ENCODE peak calls at places on chromosomes 3 and 15, in four cellular contexts. A, Z, T and F are unnamed samples.
A peak's percentile ranks its signal among the peaks of the same experiment; 100 is the strongest.

GRCh38 chr3:126888186-126888760 is 94.6 kb upstream of the PLXNA1 start:
- DNase-seq in A (no peak), T (no peak), Z (peak; percentile 26), F (no peak)

GRCh38 chr3:188236241-188236640 is 82.3 kb downstream of the LPP start:
- DNase-seq in T (no peak), Z (no peak), A (no peak), F (no peak)

GRCh38 chr3:142929109-142929508 is 34.4 kb downstream of the PAQR9 start:
- DNase-seq in T (peak; percentile 40), Z (no peak), A (peak; percentile 55), F (no peak)

GRCh38 chr3:56101576-56101975 is 366.7 kb downstream of the ERC2 start:
- DNase-seq in A (no peak), T (no peak), Z (no peak), F (no peak)

GRCh38 chr15:39646425-39646824 is 65.5 kb downstream of the THBS1 start:
- DNase-seq in A (no peak), T (no peak), Z (no peak), F (no peak)

GRCh38 chr3:4830586-4830914 is 148.7 kb upstream of the BHLHE40 start:
- DNase-seq in A (no peak), Z (no peak), T (no peak), F (no peak)

GRCh38 chr3:174483254-174483653 is 375.9 kb upstream of the NAALADL2 start:
- DNase-seq in Z (no peak), A (no peak), T (no peak), F (no peak)

GRCh38 chr3:89889386-89889785 is 782.0 kb downstream of the EPHA3 start:
- DNase-seq in A (no peak), Z (no peak), T (no peak), F (no peak)

GRCh38 chr3:41853495-41853894 is 108.4 kb downstream of the ULK4 start:
- DNase-seq in A (no peak), Z (no peak), T (no peak), F (no peak)

GRCh38 chr3:193851941-193852674 is 259.1 kb downstream of the OPA1 start:
- DNase-seq in T (peak; percentile 79), A (no peak), Z (no peak), F (no peak)

GRCh38 chr3:46097691-46098241 is 70.5 kb upstream of the XCR1 start:
- DNase-seq in T (no peak), A (no peak), Z (no peak), F (peak; percentile 82)

GRCh38 chr15:48859426-48859825 is 18.5 kb upstream of the EID1 start:
- DNase-seq in A (no peak), Z (no peak), T (no peak), F (no peak)

GRCh38 chr3:194879126-194879887 is 193.6 kb downstream of the FAM43A start:
- DNase-seq in A (no peak), Z (no peak), T (no peak), F (no peak)

GRCh38 chr3:122938756-122939425 is 88.7 kb downstream of the SEMA5B start:
- DNase-seq in Z (no peak), A (no peak), T (no peak), F (no peak)

GRCh38 chr3:23128655-23129054 is 74.5 kb upstream of the UBE2E2 start:
- DNase-seq in A (no peak), T (no peak), Z (no peak), F (no peak)

GRCh38 chr15:33612721-33613304 is 302.0 kb downstream of the RYR3 start:
- DNase-seq in A (no peak), T (no peak), Z (no peak), F (peak; percentile 13)

GRCh38 chr15:25688166-25688565 is 175.0 kb downstream of the ATP10A start:
- DNase-seq in Z (peak; percentile 39), A (no peak), T (no peak), F (no peak)

GRCh38 chr3:112384769-112385168 is 51.8 kb downstream of the CD200 start:
- DNase-seq in A (no peak), T (no peak), Z (no peak), F (no peak)

GRCh38 chr3:142007710-142008399 is 131.4 kb downstream of the ATP1B3 start:
- DNase-seq in T (no peak), Z (no peak), A (peak; percentile 77), F (no peak)

GRCh38 chr3:127730171-127730570 is 57.4 kb downstream of the ABTB1 start:
- DNase-seq in T (no peak), Z (no peak), A (no peak), F (no peak)

GRCh38 chr3:69926385-69926784 is 73.1 kb upstream of the SAMMSON start:
- DNase-seq in A (no peak), T (no peak), Z (no peak), F (no peak)

GRCh38 chr15:66698318-66698961 is 3.6 kb upstream of the SMAD6 start:
- DNase-seq in Z (no peak), A (peak; percentile 93), T (peak; percentile 67), F (no peak)

GRCh38 chr3:127701281-127701792 is 28.6 kb downstream of the ABTB1 start:
- DNase-seq in T (no peak), A (no peak), Z (peak; percentile 53), F (no peak)

GRCh38 chr3:189225431-189225830 is 53.7 kb downstream of the TPRG1 start:
- DNase-seq in Z (no peak), T (no peak), A (no peak), F (no peak)

GRCh38 chr3:24355806-24356205 is 138.8 kb downstream of the THRB start:
- DNase-seq in T (no peak), A (no peak), Z (no peak), F (no peak)

GRCh38 chr15:92907880-92908279 is 7.8 kb downstream of the CHD2 start:
- DNase-seq in A (no peak), Z (no peak), T (no peak), F (peak; percentile 49)

GRCh38 chr3:193207290-193207689 is 33.7 kb upstream of the PLAAT1 start:
- DNase-seq in T (no peak), A (no peak), Z (no peak), F (no peak)

GRCh38 chr3:51799879-51800757 is 21.1 kb upstream of the IQCF6 start:
- DNase-seq in Z (no peak), A (peak; percentile 20), T (no peak), F (peak; percentile 49)

GRCh38 chr3:154954750-154955149 is 125.4 kb upstream of the MME start:
- DNase-seq in A (no peak), T (no peak), Z (no peak), F (no peak)

GRCh38 chr15:76844096-76844495 is 61.0 kb downstream of the SCAPER start:
- DNase-seq in A (no peak), Z (no peak), T (no peak), F (peak; percentile 38)

GRCh38 chr15:63189955-63190691 is 717 bp downstream of the RAB8B start:
- DNase-seq in T (no peak), A (no peak), Z (no peak), F (no peak)

GRCh38 chr3:149964296-149964695 is 6.4 kb downstream of the PFN2 start:
- DNase-seq in Z (no peak), T (no peak), A (no peak), F (no peak)

GRCh38 chr15:78064544-78064943 is 13.0 kb downstream of the TBC1D2B start:
- DNase-seq in T (no peak), Z (no peak), A (no peak), F (no peak)
- H3K4me3 ChIP-seq in T (no peak overlapping the region), Z (no peak overlapping the region), A (no peak overlapping the region), F (no peak overlapping the region)

GRCh38 chr3:125119752-125120369 is 64.1 kb upstream of the HEG1 start:
- DNase-seq in Z (no peak), T (no peak), A (no peak), F (no peak)
- H3K4me3 ChIP-seq in Z (peak overlapping the region; percentile 13), T (no peak overlapping the region), A (no peak overlapping the region), F (no peak overlapping the region)

DNA sequence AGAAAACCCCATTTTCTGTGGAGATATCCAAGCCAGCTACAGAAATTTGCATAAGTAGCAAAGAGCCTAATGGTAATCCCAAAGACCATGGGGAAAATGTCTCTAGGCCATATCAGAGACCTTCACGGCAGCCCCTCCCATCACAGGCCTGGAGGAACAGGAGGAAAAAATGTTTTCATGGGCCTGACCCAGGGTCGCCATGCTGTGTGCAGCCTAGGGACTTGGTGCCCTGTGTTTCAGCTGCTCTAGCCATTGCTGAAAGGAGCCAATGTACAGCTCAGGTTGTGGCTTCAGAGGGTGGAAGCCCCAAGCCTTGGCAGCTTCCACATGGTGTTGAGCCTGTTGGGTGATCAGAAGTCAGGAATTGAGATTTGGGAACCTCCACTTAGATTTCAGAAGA is 1150.7 kb downstream of the OTOL1 start:
- DNase-seq in T (no peak), A (no peak), Z (no peak), F (no peak)
- H3K4me3 ChIP-seq in T (no peak overlapping the region), A (no peak overlapping the region), Z (no peak overlapping the region), F (no peak overlapping the region)

DNA sequence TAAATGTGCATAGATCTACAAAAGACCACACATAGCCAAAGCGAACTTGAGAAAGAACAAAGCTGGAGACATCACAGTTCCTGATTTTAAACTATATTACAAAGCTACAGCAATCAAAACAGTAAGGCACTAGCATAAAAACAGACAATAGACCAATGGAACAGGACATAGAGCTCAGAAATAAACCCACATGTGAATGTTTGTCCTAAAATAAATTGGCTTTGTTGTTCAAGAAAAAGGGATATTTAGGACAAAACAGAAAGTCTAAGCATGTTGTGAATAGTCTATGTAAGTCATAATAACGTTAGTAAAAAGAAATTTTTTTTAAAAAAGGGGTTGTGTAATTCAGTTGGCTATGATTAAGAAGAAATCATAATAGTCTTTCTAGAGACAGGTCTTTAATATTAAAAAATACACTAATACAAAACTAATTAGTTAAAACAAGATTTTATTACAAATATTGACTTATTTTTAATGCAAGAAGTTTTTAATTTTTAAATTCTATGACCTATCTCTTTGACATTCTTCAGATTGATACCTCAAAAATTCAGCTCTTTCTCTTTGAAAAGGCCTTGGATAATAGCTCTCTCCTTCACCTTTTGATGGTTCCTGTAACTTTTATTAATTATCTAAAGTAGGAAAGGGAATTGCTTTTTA is 11.6 kb downstream of the TMEM212 start:
- DNase-seq in T (no peak), Z (no peak), A (no peak), F (no peak)
- H3K4me3 ChIP-seq in T (no peak overlapping the region), Z (no peak overlapping the region), A (no peak overlapping the region), F (no peak overlapping the region)

DNA sequence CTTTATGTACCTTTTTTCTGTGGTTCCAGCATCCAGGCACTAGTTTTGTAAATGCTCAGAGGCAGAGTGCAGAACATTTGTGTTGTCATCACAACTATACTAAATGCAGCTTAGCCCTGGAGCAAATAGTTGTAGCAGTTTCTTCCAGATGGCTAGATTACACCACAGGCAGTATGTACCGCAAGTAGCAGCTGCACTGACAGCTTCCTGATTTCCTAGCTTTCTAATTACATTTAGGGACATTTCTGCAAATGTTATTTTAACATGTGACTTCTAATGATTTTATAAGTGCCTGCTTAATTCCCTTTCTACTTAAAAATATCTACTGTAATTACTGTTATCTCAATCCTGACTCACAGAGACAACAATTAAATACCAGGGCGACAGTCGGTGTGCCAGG is 106.5 kb downstream of the NR2E3 start:
- DNase-seq in Z (no peak), T (no peak), A (peak; percentile 48), F (no peak)
- H3K4me3 ChIP-seq in Z (no peak overlapping the region), T (no peak overlapping the region), A (peak overlapping the region; percentile 3), F (no peak overlapping the region)

DNA sequence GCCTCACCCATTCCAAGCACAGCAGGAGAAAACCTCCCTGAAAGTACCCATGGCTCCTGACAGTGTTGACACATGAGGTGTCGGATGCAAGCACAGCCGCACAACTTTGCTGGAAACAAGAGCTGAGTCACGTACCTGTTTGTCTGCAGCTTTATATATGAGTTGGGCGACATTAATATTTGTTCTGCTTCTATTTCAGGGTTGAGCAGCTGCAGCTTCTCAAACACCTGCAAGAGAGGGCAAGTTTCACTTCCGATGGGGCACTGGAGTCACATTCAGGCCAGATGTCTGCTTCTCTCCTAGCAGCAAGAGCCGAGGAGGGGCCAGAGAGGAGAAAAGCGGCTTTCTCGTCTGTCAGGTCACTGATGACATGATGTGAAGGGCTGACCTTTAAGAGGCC is 88.0 kb downstream of the NUP210 start:
- DNase-seq in Z (no peak), A (no peak), T (peak; percentile 69), F (no peak)
- H3K4me3 ChIP-seq in Z (no peak overlapping the region), A (no peak overlapping the region), T (no peak overlapping the region), F (no peak overlapping the region)

GRCh38 chr3:81760215-81760614 is 1.2 kb downstream of the GBE1 start:
- DNase-seq in T (no peak), Z (no peak), A (no peak), F (no peak)
- H3K4me3 ChIP-seq in T (peak overlapping the region; percentile 63), Z (peak overlapping the region; percentile 64), A (peak overlapping the region; percentile 76), F (peak overlapping the region; percentile 67)